ENCODE peak calls at places on chromosomes 16 and 17, in ten cellular contexts. Q is stomach, Z is upper lobe of left lung, H is breast epithelium, B is prostate gland, W is endothelial cell of umbilical vein, R is sigmoid colon, F is GM12878, T is H1, O is suprapubic skin. N is an unnamed sample. For H3K9me3, the result is how much of the 10 kb centered on the place peaks cover.

GRCh38 chr17:61201211-61201610 is 198.4 kb upstream of the TBX2 start:
- DNase-seq in Q (no peak), Z (no peak), H (no peak), B (no peak), W (no peak), R (no peak), F (no peak), T (no peak), O (no peak), N (no peak)

GRCh38 chr17:5883775-5884665 is 186.2 kb upstream of the WSCD1 start:
- DNase-seq in Q (no peak), Z (no peak), H (no peak), B (no peak), W (no peak), R (no peak), F (no peak), T (no peak), O (peak), N (no peak)

GRCh38 chr16:50467943-50468748 is 80.0 kb upstream of the NKD1 start:
- DNase-seq in Q (peak), Z (peak), H (no peak), B (no peak), W (no peak), R (peak), F (no peak), T (peak), O (peak), N (no peak)

GRCh38 chr16:52114414-52114813 is 432.5 kb downstream of the TOX3 start:
- DNase-seq in Q (no peak), Z (peak), H (no peak), B (no peak), W (no peak), R (no peak), F (no peak), T (no peak), O (no peak), N (no peak)

GRCh38 chr17:79633154-79633553 is 22.3 kb upstream of the RBFOX3 start:
- DNase-seq in Q (peak), Z (peak), H (no peak), B (no peak), W (no peak), R (peak), F (no peak), T (peak), O (peak), N (peak)

GRCh38 chr17:11404431-11404830 is 163.4 kb downstream of the SHISA6 start:
- DNase-seq in Q (no peak), Z (peak), H (no peak), B (no peak), W (no peak), R (no peak), F (no peak), T (no peak), O (no peak), N (no peak)

GRCh38 chr16:66266436-66267286 is 99.8 kb upstream of the CDH5 start:
- DNase-seq in Q (no peak), Z (no peak), H (peak), B (no peak), W (no peak), R (peak), F (no peak), T (no peak), O (peak), N (peak)

GRCh38 chr16:78363843-78364242 is 264.4 kb downstream of the WWOX start:
- DNase-seq in Q (no peak), Z (no peak), H (no peak), B (no peak), W (no peak), R (no peak), F (no peak), T (no peak), O (no peak), N (no peak)

GRCh38 chr16:3691778-3692177 is 25.5 kb downstream of the TRAP1 start:
- DNase-seq in Q (no peak), Z (no peak), H (no peak), B (no peak), W (no peak), R (no peak), F (no peak), T (no peak), O (no peak), N (no peak)

GRCh38 chr17:79220201-79220714 is 145.6 kb downstream of the ENGASE start:
- DNase-seq in Q (no peak), Z (no peak), H (no peak), B (no peak), W (no peak), R (no peak), F (no peak), T (no peak), O (no peak), N (no peak)

GRCh38 chr17:64196626-64197025 is 66.4 kb downstream of the TEX2 start:
- DNase-seq in Q (no peak), Z (no peak), H (no peak), B (no peak), W (no peak), R (no peak), F (no peak), T (no peak), O (no peak), N (no peak)

GRCh38 chr16:66910175-66910940 is 8.3 kb downstream of the CDH16 start:
- DNase-seq in Q (no peak), Z (no peak), H (no peak), B (no peak), W (no peak), R (no peak), F (no peak), T (no peak), O (no peak), N (no peak)

GRCh38 chr17:63240106-63240505 is 206.0 kb downstream of the CYB561 start:
- DNase-seq in Q (no peak), Z (no peak), H (no peak), B (no peak), W (no peak), R (no peak), F (no peak), T (no peak), O (no peak), N (no peak)

GRCh38 chr17:4623249-4623648 is 18.2 kb downstream of the ALOX15 start:
- DNase-seq in Q (no peak), Z (no peak), H (no peak), B (no peak), W (no peak), R (no peak), F (no peak), T (no peak), O (no peak), N (no peak)

GRCh38 chr17:28722413-28723158 is 2.8 kb downstream of the RPL23A start:
- DNase-seq in Q (no peak), Z (no peak), H (no peak), B (no peak), W (no peak), R (no peak), F (no peak), T (no peak), O (no peak), N (no peak)
- TF ChIP-seq POLR2AphosphoS5 in Q (no peak), Z (no peak), H (no peak), B (no peak), W (no peak), R (no peak), F (peak), T (peak), O (no peak), N (no peak)

GRCh38 chr17:83194761-83195329 is 115.4 kb downstream of the METRNL start:
- DNase-seq in Q (no peak), Z (peak), H (peak), B (no peak), W (no peak), R (peak), F (no peak), T (no peak), O (peak), N (no peak)

GRCh38 chr17:83195330-83196087 is 116.1 kb downstream of the METRNL start:
- DNase-seq in Q (peak), Z (peak), H (peak), B (peak), W (no peak), R (peak), F (no peak), T (no peak), O (peak), N (no peak)

GRCh38 chr17:83198366-83199341 is 119.2 kb downstream of the METRNL start:
- DNase-seq in Q (no peak), Z (peak), H (peak), B (no peak), W (no peak), R (peak), F (no peak), T (no peak), O (peak), N (no peak)

GRCh38 chr17:83196088-83196765 is 116.8 kb downstream of the METRNL start:
- DNase-seq in Q (no peak), Z (peak), H (peak), B (no peak), W (no peak), R (peak), F (no peak), T (no peak), O (peak), N (no peak)

GRCh38 chr17:83196973-83197880 is 117.8 kb downstream of the METRNL start:
- DNase-seq in Q (no peak), Z (peak), H (peak), B (no peak), W (no peak), R (peak), F (no peak), T (no peak), O (peak), N (no peak)
- H3K9me3 ChIP-seq in Q (under half), Z (under half), H (under half), B (under half), W (under half), R (under half), F (under half), T (half or more), O (under half), N (under half)

GRCh38 chr17:69734656-69735055 is 320.2 kb downstream of the MAP2K6 start:
- DNase-seq in Q (no peak), Z (no peak), H (no peak), B (no peak), W (no peak), R (no peak), F (no peak), T (no peak), O (no peak), N (no peak)

GRCh38 chr17:69735285-69735684 is 320.8 kb downstream of the MAP2K6 start:
- DNase-seq in Q (no peak), Z (no peak), H (no peak), B (no peak), W (no peak), R (no peak), F (no peak), T (no peak), O (no peak), N (no peak)

GRCh38 chr17:69732272-69732671 is 317.8 kb downstream of the MAP2K6 start:
- DNase-seq in Q (no peak), Z (no peak), H (no peak), B (no peak), W (no peak), R (no peak), F (no peak), T (no peak), O (no peak), N (no peak)

GRCh38 chr17:69729937-69730336 is 315.4 kb downstream of the MAP2K6 start:
- DNase-seq in Q (no peak), Z (no peak), H (no peak), B (no peak), W (no peak), R (no peak), F (no peak), T (no peak), O (no peak), N (no peak)

GRCh38 chr17:69733171-69734014 is 318.9 kb downstream of the MAP2K6 start:
- DNase-seq in Q (no peak), Z (no peak), H (peak), B (peak), W (peak), R (no peak), F (no peak), T (no peak), O (no peak), N (no peak)
- TF ChIP-seq POLR2AphosphoS5 in Q (peak), Z (no peak), H (no peak), B (peak), W (peak), R (no peak), F (no peak), T (no peak), O (no peak), N (peak)

DNA sequence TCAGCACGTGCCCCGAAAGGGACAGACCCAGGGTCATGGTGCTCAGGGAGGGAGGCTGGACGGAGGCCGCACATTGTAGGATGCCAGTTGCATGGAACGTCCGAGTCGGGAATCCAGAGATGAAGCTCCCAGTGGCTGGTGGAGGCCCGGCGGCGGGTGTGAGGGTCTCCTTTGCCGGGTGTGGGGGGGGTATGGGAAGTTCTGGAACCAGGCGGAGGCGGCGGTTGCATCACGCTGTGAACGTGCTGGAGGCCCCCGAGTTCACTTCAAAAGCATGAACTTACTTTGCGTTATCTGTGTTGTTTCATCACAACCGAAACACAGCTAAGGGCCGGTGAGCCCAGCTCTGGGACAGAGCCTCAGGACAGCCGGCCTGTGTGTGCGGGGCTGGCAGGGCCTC is 73.4 kb upstream of the GNG13 start:
- DNase-seq in Q (no peak), Z (no peak), H (no peak), B (no peak), W (no peak), R (peak), F (no peak), T (no peak), O (no peak), N (no peak)
- H3K9me3 ChIP-seq in Q (under half), Z (under half), H (under half), B (under half), W (under half), R (under half), F (under half), T (under half), O (under half), N (under half)

GRCh38 chr17:16466407-16466806 is 25.6 kb downstream of the LRRC75A start:
- DNase-seq in Q (no peak), Z (no peak), H (no peak), B (no peak), W (no peak), R (no peak), F (no peak), T (no peak), O (no peak), N (no peak)

GRCh38 chr17:16467044-16467443 is 24.9 kb downstream of the LRRC75A start:
- DNase-seq in Q (no peak), Z (no peak), H (no peak), B (no peak), W (no peak), R (no peak), F (no peak), T (no peak), O (no peak), N (no peak)

GRCh38 chr17:16467886-16468285 is 24.1 kb downstream of the LRRC75A start:
- DNase-seq in Q (no peak), Z (no peak), H (no peak), B (no peak), W (no peak), R (no peak), F (no peak), T (no peak), O (no peak), N (no peak)

GRCh38 chr17:16470302-16470701 is 21.7 kb downstream of the LRRC75A start:
- DNase-seq in Q (no peak), Z (no peak), H (no peak), B (no peak), W (peak), R (no peak), F (no peak), T (no peak), O (no peak), N (no peak)

DNA sequence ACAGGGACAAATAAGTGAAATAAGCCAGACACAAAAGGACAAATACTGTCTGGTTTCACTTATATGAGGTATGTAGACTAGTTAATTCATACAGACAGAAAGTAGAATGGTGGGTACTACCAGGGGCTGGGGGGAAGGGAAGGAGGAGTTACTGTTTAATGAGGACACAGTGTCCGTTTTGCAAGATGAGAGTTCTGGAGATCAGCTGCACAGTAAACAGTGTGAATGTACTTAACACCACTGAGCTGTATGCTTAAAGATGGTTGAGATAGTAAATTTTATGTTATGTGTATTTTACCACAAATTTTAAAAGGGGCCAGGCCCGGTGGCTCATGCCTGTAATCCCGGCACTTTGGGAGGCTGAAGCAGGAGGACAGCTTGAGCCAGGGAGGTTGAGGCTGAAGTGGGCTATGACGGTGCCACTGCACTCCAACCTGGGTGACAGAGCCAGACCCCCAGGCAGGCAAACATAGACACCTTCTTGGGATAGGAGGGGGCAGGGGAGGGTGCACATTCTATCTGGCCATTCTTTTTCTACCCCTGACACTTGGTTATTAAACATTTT is 23.5 kb downstream of the LRRC75A start:
- DNase-seq in Q (no peak), Z (no peak), H (no peak), B (peak), W (no peak), R (no peak), F (no peak), T (no peak), O (no peak), N (no peak)
- TF ChIP-seq POLR2AphosphoS5 in Q (no peak), Z (no peak), H (no peak), B (peak), W (no peak), R (no peak), F (no peak), T (no peak), O (no peak), N (no peak)

GRCh38 chr16:86979984-86980553 is 337.1 kb downstream of the C16orf95 start:
- DNase-seq in Q (no peak), Z (no peak), H (no peak), B (no peak), W (no peak), R (no peak), F (no peak), T (no peak), O (no peak), N (no peak)
- H3K9me3 ChIP-seq in Q (under half), Z (under half), H (under half), B (under half), W (under half), R (under half), F (under half), T (under half), O (under half), N (under half)